ENCODE peak calls at places on chromosomes 11 and 22, in seven cellular contexts. A is aorta; Z is heart right ventricle; T is body of pancreas; J is CD4-positive, CD25-positive, alpha-beta regulatory T cell; B is fibroblast of lung; G is stomach. X is an unnamed sample. For H3K9me3 and H3K36me3, the result is how much of the 10 kb centered on the place peaks cover.

GRCh38 chr22:23533328-23533762 is 46.7 kb downstream of the IGLL1 start:
- DNase-seq in A (peak), Z (no peak), T (no peak), J (peak), B (peak), G (no peak), X (no peak)

GRCh38 chr11:57180141-57180561 is 1.6 kb upstream of the LRRC55 start:
- DNase-seq in A (no peak), Z (no peak), T (peak), J (no peak), B (no peak), G (no peak), X (no peak)

GRCh38 chr22:35314161-35314942 is 14.7 kb downstream of the TOM1 start:
- DNase-seq in A (peak), Z (peak), T (no peak), J (peak), B (no peak), G (no peak), X (no peak)

GRCh38 chr11:118530180-118530682 is 761 bp upstream of the TMEM25 start:
- DNase-seq in A (no peak), Z (no peak), T (peak), J (no peak), B (peak), G (peak), X (no peak)

GRCh38 chr11:100004541-100004940 is 682.5 kb upstream of the ARHGAP42 start:
- DNase-seq in A (no peak), Z (no peak), T (peak), J (no peak), B (no peak), G (no peak), X (no peak)

GRCh38 chr11:110710520-110711381 is 1.5 kb downstream of the ARHGAP20 start:
- DNase-seq in A (peak), Z (peak), T (peak), J (no peak), B (peak), G (peak), X (no peak)

GRCh38 chr11:115630109-115630700 is 126.0 kb upstream of the CADM1 start:
- DNase-seq in A (no peak), Z (no peak), T (no peak), J (no peak), B (no peak), G (no peak), X (no peak)

GRCh38 chr11:126416542-126417090 is 61.1 kb downstream of the ST3GAL4 start:
- DNase-seq in A (peak), Z (peak), T (peak), J (peak), B (peak), G (peak), X (peak)

GRCh38 chr11:55357560-55358184 is 10.1 kb upstream of the OR4A15 start:
- DNase-seq in A (no peak), Z (no peak), T (no peak), J (no peak), B (no peak), G (no peak), X (no peak)
- H3K9me3 ChIP-seq in A (under half), Z (under half), T (under half), J (under half), B (under half), G (under half), X (under half)

DNA sequence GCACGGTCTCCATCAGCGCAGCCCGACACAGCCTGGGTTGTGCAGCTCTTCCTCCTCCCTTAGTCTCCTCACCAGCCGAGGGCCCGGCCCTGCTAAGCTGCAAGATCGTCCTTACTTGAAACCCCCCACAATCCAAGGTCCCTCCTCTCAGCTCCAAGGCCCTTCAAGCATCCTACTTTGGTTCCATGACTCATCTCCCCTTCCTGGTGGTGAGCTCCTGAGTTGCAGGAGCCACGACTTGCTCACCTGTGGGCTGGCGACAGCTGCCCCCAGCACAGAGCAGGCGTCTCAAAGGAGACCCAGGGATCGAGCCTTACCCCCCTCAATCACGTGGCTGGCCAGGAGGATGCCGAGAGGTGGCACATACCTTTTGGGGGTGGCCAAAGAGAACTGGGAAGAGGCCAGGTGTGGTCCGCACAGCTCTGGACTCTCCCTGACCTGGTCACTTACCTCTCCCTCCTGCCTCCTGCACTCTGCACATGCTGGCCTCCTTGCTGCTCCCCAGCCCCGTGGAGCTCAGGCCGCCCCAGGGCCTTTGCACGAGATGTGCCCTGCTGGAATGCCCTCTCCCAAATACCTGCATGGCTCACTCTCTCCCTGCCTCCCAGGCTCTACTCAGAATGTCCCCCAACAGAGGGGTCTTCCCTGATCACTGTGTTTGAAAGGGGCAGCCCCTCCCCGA is 35.2 kb upstream of the FADD start:
- DNase-seq in A (no peak), Z (no peak), T (no peak), J (no peak), B (no peak), G (no peak), X (no peak)
- H3K36me3 ChIP-seq in A (under half), Z (under half), T (under half), J (under half), B (under half), G (under half), X (under half)

DNA sequence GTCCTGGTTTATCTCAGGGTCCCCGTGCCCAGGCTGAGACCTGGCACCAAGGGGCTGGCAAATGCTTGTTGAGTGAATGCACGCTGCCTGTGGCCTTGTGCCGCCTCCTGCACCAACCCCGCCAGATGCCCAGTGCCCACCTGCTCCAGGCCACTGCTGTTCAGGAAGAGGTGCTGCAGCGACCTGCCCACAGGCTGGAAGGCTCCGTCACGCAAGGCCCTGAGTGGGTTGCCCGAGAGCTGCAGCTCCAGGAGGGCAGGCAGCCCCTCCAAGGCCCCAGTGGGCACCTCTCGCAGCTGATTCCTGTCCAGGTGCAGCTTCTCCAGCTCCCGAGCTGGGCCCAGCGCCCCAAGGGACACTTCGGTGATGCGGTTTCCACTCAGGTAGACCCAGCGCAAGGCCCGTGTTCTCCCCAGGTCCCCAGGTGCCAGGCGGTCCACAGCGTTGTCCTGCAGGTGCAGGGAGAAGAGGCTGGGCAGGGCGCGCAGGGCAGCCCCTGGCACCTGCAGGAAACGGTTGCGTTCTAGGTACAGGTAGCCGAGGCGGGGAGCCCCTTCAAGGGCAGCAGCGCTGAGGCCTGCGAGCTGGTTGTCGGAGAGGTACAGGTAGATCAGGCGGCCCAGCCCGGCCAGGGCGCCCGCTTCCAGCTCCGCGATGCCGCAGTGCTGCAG is 3.6 kb downstream of the CHADL start:
- DNase-seq in A (no peak), Z (no peak), T (no peak), J (no peak), B (no peak), G (no peak), X (no peak)
- H3K4me3 ChIP-seq in A (peak), Z (peak), T (no peak), J (no peak), B (no peak), G (peak), X (peak)

GRCh38 chr22:19788661-19789225 is 28.2 kb downstream of the TBX1 start:
- DNase-seq in A (no peak), Z (no peak), T (no peak), J (no peak), B (no peak), G (no peak), X (no peak)
- H3K9me3 ChIP-seq in A (under half), Z (under half), T (under half), J (under half), B (under half), G (under half), X (under half)

GRCh38 chr22:44221710-44222475 is 41.2 kb downstream of the PARVG start:
- DNase-seq in A (peak), Z (no peak), T (no peak), J (no peak), B (no peak), G (no peak), X (no peak)
- H3K36me3 ChIP-seq in A (under half), Z (under half), T (under half), J (under half), B (under half), G (under half), X (under half)

GRCh38 chr11:20739004-20739612 is 69.7 kb downstream of the NELL1 start:
- DNase-seq in A (no peak), Z (no peak), T (peak), J (no peak), B (no peak), G (no peak), X (no peak)
- H3K4me3 ChIP-seq in A (no peak), Z (no peak), T (no peak), J (no peak), B (no peak), G (no peak), X (no peak)

GRCh38 chr11:123725995-123726655 is 15.3 kb downstream of the ZNF202 start:
- DNase-seq in A (no peak), Z (no peak), T (no peak), J (no peak), B (no peak), G (no peak), X (no peak)

DNA sequence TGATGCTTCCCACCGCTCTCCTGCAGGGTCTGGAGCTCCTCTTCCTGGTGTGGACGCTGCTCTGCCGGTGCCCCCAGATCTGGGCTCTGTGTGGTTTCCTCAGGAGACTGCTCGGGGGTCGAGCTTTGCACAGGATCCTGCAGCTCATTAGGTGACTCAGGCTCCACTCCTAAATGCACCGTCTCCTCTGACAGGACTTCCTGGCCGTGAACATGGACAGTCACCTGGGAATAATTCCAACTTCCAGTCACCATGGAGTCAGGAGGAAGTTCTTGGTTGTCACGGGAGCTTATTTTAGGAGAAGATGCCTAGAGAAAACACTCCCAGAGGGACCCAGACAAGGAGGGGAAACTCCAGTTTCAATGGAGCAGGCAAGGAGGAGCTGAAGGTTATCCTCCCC is 11.9 kb downstream of the ZNF202 start:
- DNase-seq in A (no peak), Z (no peak), T (no peak), J (no peak), B (no peak), G (no peak), X (no peak)
- H3K9me3 ChIP-seq in A (under half), Z (under half), T (under half), J (under half), B (under half), G (under half), X (under half)